ENCODE peak calls at places on chromosomes 5 and 9, in ten cellular contexts. N, Q, A, G, K, U, O, F, Y and T are unnamed samples.
A peak's percentile ranks its signal among the peaks of the same experiment; 100 is the strongest.

GRCh38 chr5:72101828-72102227 is 5.4 kb upstream of the MAP1B start:
- DNase-seq in A (no peak), O (no peak), K (no peak), Y (no peak), G (no peak), U (no peak), Q (no peak), N (no peak), F (no peak), T (no peak)

GRCh38 chr9:130173462-130173876 is 1.3 kb downstream of the NCS1 start:
- DNase-seq in U (no peak), A (no peak), Q (no peak), F (peak; percentile 28), N (no peak), Y (no peak), K (no peak), O (no peak), G (no peak), T (no peak)

GRCh38 chr9:5690278-5690677 is 61.4 kb downstream of the RIC1 start:
- DNase-seq in F (no peak), N (no peak), O (no peak), G (no peak), K (no peak), U (no peak), Y (no peak), Q (no peak), A (no peak), T (no peak)

GRCh38 chr9:127763918-127764384 is 14.5 kb downstream of the SH2D3C start:
- DNase-seq in K (no peak), U (no peak), Y (no peak), F (peak; percentile 70), G (no peak), Q (no peak), A (peak; percentile 81), N (no peak), O (no peak), T (no peak)

GRCh38 chr9:98970532-98971041 is 26.9 kb downstream of the COL15A1 start:
- DNase-seq in G (no peak), N (no peak), A (no peak), Y (no peak), K (no peak), U (no peak), F (no peak), Q (no peak), O (no peak), T (no peak)

GRCh38 chr5:154757647-154758406 is 2.6 kb downstream of the LARP1 start:
- DNase-seq in U (no peak), Y (no peak), F (no peak), O (no peak), Q (peak; percentile 43), G (no peak), K (no peak), A (no peak), N (no peak), T (no peak)

GRCh38 chr5:167993771-167994170 is 297.7 kb upstream of the WWC1 start:
- DNase-seq in U (no peak), O (no peak), Y (no peak), N (no peak), A (no peak), Q (no peak), K (no peak), F (no peak), G (no peak), T (no peak)

GRCh38 chr5:150054569-150054968 is 31.8 kb downstream of the CSF1R start:
- DNase-seq in A (no peak), F (no peak), Y (no peak), K (no peak), O (no peak), N (no peak), Q (no peak), G (no peak), U (no peak), T (no peak)

GRCh38 chr9:127895811-127896210 is 3.6 kb downstream of the ST6GALNAC6 start:
- DNase-seq in G (no peak), Q (no peak), F (no peak), K (no peak), Y (no peak), A (no peak), N (no peak), U (no peak), O (no peak), T (no peak)

GRCh38 chr5:37739817-37740261 is 100.0 kb downstream of the GDNF start:
- DNase-seq in O (no peak), U (no peak), N (no peak), A (no peak), K (peak; percentile 84), F (peak; percentile 73), G (peak; percentile 91), Y (no peak), Q (no peak), T (no peak)